ENCODE peak calls at places on chromosomes 4 and X, in nine cellular contexts. One of them, this sample, is unnamed.

GRCh38 chr4:8414377-8414776 is 26.1 kb downstream of the ACOX3 start:
- DNase-seq in pancreas: no peak
- DNase-seq in CD8-positive, alpha-beta T cell: no peak
- DNase-seq in psoas muscle: no peak
- DNase-seq in mammary epithelial cell: peak
- DNase-seq in lower lobe of right lung: no peak
- DNase-seq in Calu3: no peak
- DNase-seq in GM23338: no peak
- DNase-seq in HepG2: no peak
- DNase-seq in this sample: no peak

GRCh38 chr4:36348403-36348938 is 67.1 kb downstream of the DTHD1 start:
- DNase-seq in pancreas: no peak
- DNase-seq in CD8-positive, alpha-beta T cell: no peak
- DNase-seq in psoas muscle: no peak
- DNase-seq in mammary epithelial cell: no peak
- DNase-seq in lower lobe of right lung: no peak
- DNase-seq in Calu3: no peak
- DNase-seq in GM23338: no peak
- DNase-seq in HepG2: no peak
- DNase-seq in this sample: no peak

GRCh38 chrX:11611965-11612364 is 53.8 kb downstream of the ARHGAP6 start:
- DNase-seq in pancreas: no peak
- DNase-seq in CD8-positive, alpha-beta T cell: no peak
- DNase-seq in psoas muscle: no peak
- DNase-seq in mammary epithelial cell: no peak
- DNase-seq in lower lobe of right lung: no peak
- DNase-seq in Calu3: no peak
- DNase-seq in GM23338: no peak
- DNase-seq in HepG2: no peak
- DNase-seq in this sample: no peak

GRCh38 chr4:148263820-148264219 is 178.4 kb downstream of the NR3C2 start:
- DNase-seq in pancreas: no peak
- DNase-seq in CD8-positive, alpha-beta T cell: no peak
- DNase-seq in psoas muscle: no peak
- DNase-seq in mammary epithelial cell: no peak
- DNase-seq in lower lobe of right lung: no peak
- DNase-seq in Calu3: no peak
- DNase-seq in GM23338: no peak
- DNase-seq in HepG2: no peak
- DNase-seq in this sample: no peak

GRCh38 chr4:187167126-187167525 is 443.5 kb upstream of the FAT1 start:
- DNase-seq in pancreas: no peak
- DNase-seq in CD8-positive, alpha-beta T cell: no peak
- DNase-seq in psoas muscle: no peak
- DNase-seq in mammary epithelial cell: no peak
- DNase-seq in lower lobe of right lung: no peak
- DNase-seq in Calu3: no peak
- DNase-seq in GM23338: no peak
- DNase-seq in HepG2: no peak
- DNase-seq in this sample: no peak

GRCh38 chrX:38232287-38232686 is 11.6 kb upstream of the SRPX start:
- DNase-seq in pancreas: no peak
- DNase-seq in CD8-positive, alpha-beta T cell: no peak
- DNase-seq in psoas muscle: no peak
- DNase-seq in mammary epithelial cell: peak
- DNase-seq in lower lobe of right lung: no peak
- DNase-seq in Calu3: no peak
- DNase-seq in GM23338: no peak
- DNase-seq in HepG2: no peak
- DNase-seq in this sample: no peak

GRCh38 chr4:127997534-127998388 is 32.6 kb downstream of the ABHD18 start:
- DNase-seq in pancreas: no peak
- DNase-seq in CD8-positive, alpha-beta T cell: no peak
- DNase-seq in psoas muscle: no peak
- DNase-seq in mammary epithelial cell: peak
- DNase-seq in lower lobe of right lung: no peak
- DNase-seq in Calu3: no peak
- DNase-seq in GM23338: peak
- DNase-seq in HepG2: no peak
- DNase-seq in this sample: peak

GRCh38 chr4:88616275-88616996 is 24.2 kb downstream of the HERC3 start:
- DNase-seq in pancreas: no peak
- DNase-seq in CD8-positive, alpha-beta T cell: no peak
- DNase-seq in psoas muscle: peak
- DNase-seq in mammary epithelial cell: peak
- DNase-seq in lower lobe of right lung: no peak
- DNase-seq in Calu3: no peak
- DNase-seq in GM23338: no peak
- DNase-seq in HepG2: no peak
- DNase-seq in this sample: peak

GRCh38 chrX:125289920-125290319 is 29.8 kb upstream of the TEX13C start:
- DNase-seq in pancreas: no peak
- DNase-seq in CD8-positive, alpha-beta T cell: no peak
- DNase-seq in psoas muscle: no peak
- DNase-seq in mammary epithelial cell: no peak
- DNase-seq in lower lobe of right lung: no peak
- DNase-seq in Calu3: no peak
- DNase-seq in GM23338: no peak
- DNase-seq in HepG2: no peak
- DNase-seq in this sample: peak

GRCh38 chrX:125289209-125289608 is 30.5 kb upstream of the TEX13C start:
- DNase-seq in pancreas: no peak
- DNase-seq in CD8-positive, alpha-beta T cell: no peak
- DNase-seq in psoas muscle: no peak
- DNase-seq in mammary epithelial cell: no peak
- DNase-seq in lower lobe of right lung: no peak
- DNase-seq in Calu3: no peak
- DNase-seq in GM23338: no peak
- DNase-seq in HepG2: peak
- DNase-seq in this sample: peak

GRCh38 chrX:125291124-125291523 is 28.5 kb upstream of the TEX13C start:
- DNase-seq in pancreas: no peak
- DNase-seq in CD8-positive, alpha-beta T cell: no peak
- DNase-seq in psoas muscle: no peak
- DNase-seq in mammary epithelial cell: no peak
- DNase-seq in lower lobe of right lung: no peak
- DNase-seq in Calu3: no peak
- DNase-seq in GM23338: no peak
- DNase-seq in HepG2: no peak
- DNase-seq in this sample: no peak

GRCh38 chrX:125287282-125287681 is 32.4 kb upstream of the TEX13C start:
- DNase-seq in pancreas: no peak
- DNase-seq in CD8-positive, alpha-beta T cell: no peak
- DNase-seq in psoas muscle: no peak
- DNase-seq in mammary epithelial cell: no peak
- DNase-seq in lower lobe of right lung: no peak
- DNase-seq in Calu3: no peak
- DNase-seq in GM23338: no peak
- DNase-seq in HepG2: no peak
- DNase-seq in this sample: no peak

DNA sequence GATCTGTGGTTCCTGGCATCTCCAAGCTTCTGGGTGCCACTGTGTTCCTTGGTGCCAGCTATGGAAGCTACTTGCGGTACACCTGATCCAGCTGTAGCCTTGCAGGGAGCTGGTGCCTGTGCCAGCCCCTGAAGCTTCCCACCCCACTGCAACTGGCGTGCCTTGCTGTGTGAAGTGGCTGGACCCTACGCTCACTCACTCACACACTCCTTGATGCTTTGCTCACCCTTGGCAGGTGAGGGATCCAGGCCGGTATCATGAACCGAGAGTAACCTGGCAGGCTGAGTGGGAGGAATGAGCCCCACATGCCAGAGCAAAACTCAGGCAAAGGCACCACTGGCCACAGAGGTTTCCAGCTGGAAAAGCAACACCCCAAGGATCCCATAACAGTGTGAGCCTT is 31.3 kb upstream of the TEX13C start:
- DNase-seq in pancreas: no peak
- DNase-seq in CD8-positive, alpha-beta T cell: no peak
- DNase-seq in psoas muscle: no peak
- DNase-seq in mammary epithelial cell: no peak
- DNase-seq in lower lobe of right lung: no peak
- DNase-seq in Calu3: no peak
- DNase-seq in GM23338: no peak
- DNase-seq in HepG2: no peak
- DNase-seq in this sample: no peak
- TF ChIP-seq CTCF in pancreas: no peak
- TF ChIP-seq CTCF in CD8-positive, alpha-beta T cell: no peak
- TF ChIP-seq CTCF in psoas muscle: no peak
- TF ChIP-seq CTCF in mammary epithelial cell: no peak
- TF ChIP-seq CTCF in lower lobe of right lung: no peak
- TF ChIP-seq CTCF in Calu3: no peak
- TF ChIP-seq CTCF in GM23338: no peak
- TF ChIP-seq CTCF in HepG2: no peak
- TF ChIP-seq CTCF in this sample: no peak

GRCh38 chr4:174222266-174222872 is 61.1 kb downstream of the FBXO8 start:
- DNase-seq in pancreas: no peak
- DNase-seq in CD8-positive, alpha-beta T cell: no peak
- DNase-seq in psoas muscle: no peak
- DNase-seq in mammary epithelial cell: peak
- DNase-seq in lower lobe of right lung: no peak
- DNase-seq in Calu3: peak
- DNase-seq in GM23338: peak
- DNase-seq in HepG2: peak
- DNase-seq in this sample: peak
- TF ChIP-seq CTCF in pancreas: peak
- TF ChIP-seq CTCF in CD8-positive, alpha-beta T cell: peak
- TF ChIP-seq CTCF in psoas muscle: peak
- TF ChIP-seq CTCF in mammary epithelial cell: peak
- TF ChIP-seq CTCF in lower lobe of right lung: peak
- TF ChIP-seq CTCF in Calu3: peak
- TF ChIP-seq CTCF in GM23338: peak
- TF ChIP-seq CTCF in HepG2: peak
- TF ChIP-seq CTCF in this sample: peak

GRCh38 chr4:161317000-161317399 is 846.8 kb downstream of the FSTL5 start:
- DNase-seq in pancreas: no peak
- DNase-seq in CD8-positive, alpha-beta T cell: no peak
- DNase-seq in psoas muscle: no peak
- DNase-seq in mammary epithelial cell: no peak
- DNase-seq in lower lobe of right lung: no peak
- DNase-seq in Calu3: no peak
- DNase-seq in GM23338: no peak
- DNase-seq in HepG2: no peak
- DNase-seq in this sample: no peak

GRCh38 chr4:161320377-161320776 is 843.4 kb downstream of the FSTL5 start:
- DNase-seq in pancreas: no peak
- DNase-seq in CD8-positive, alpha-beta T cell: no peak
- DNase-seq in psoas muscle: no peak
- DNase-seq in mammary epithelial cell: peak
- DNase-seq in lower lobe of right lung: no peak
- DNase-seq in Calu3: peak
- DNase-seq in GM23338: peak
- DNase-seq in HepG2: peak
- DNase-seq in this sample: peak
- TF ChIP-seq CTCF in pancreas: no peak
- TF ChIP-seq CTCF in CD8-positive, alpha-beta T cell: no peak
- TF ChIP-seq CTCF in psoas muscle: no peak
- TF ChIP-seq CTCF in mammary epithelial cell: peak
- TF ChIP-seq CTCF in lower lobe of right lung: peak
- TF ChIP-seq CTCF in Calu3: peak
- TF ChIP-seq CTCF in GM23338: peak
- TF ChIP-seq CTCF in HepG2: peak
- TF ChIP-seq CTCF in this sample: peak

GRCh38 chrX:148942754-148943153 is 442.3 kb downstream of the AFF2 start:
- DNase-seq in pancreas: no peak
- DNase-seq in CD8-positive, alpha-beta T cell: no peak
- DNase-seq in psoas muscle: no peak
- DNase-seq in mammary epithelial cell: no peak
- DNase-seq in lower lobe of right lung: no peak
- DNase-seq in Calu3: no peak
- DNase-seq in GM23338: no peak
- DNase-seq in HepG2: no peak
- DNase-seq in this sample: no peak

GRCh38 chrX:148947399-148948025 is 447.1 kb downstream of the AFF2 start:
- DNase-seq in pancreas: no peak
- DNase-seq in CD8-positive, alpha-beta T cell: no peak
- DNase-seq in psoas muscle: no peak
- DNase-seq in mammary epithelial cell: peak
- DNase-seq in lower lobe of right lung: no peak
- DNase-seq in Calu3: no peak
- DNase-seq in GM23338: peak
- DNase-seq in HepG2: no peak
- DNase-seq in this sample: no peak
- TF ChIP-seq CTCF in pancreas: no peak
- TF ChIP-seq CTCF in CD8-positive, alpha-beta T cell: no peak
- TF ChIP-seq CTCF in psoas muscle: no peak
- TF ChIP-seq CTCF in mammary epithelial cell: no peak
- TF ChIP-seq CTCF in lower lobe of right lung: no peak
- TF ChIP-seq CTCF in Calu3: no peak
- TF ChIP-seq CTCF in GM23338: no peak
- TF ChIP-seq CTCF in HepG2: no peak
- TF ChIP-seq CTCF in this sample: no peak

GRCh38 chr4:83110222-83110945 is 4.1 kb downstream of the PLAC8 start:
- DNase-seq in pancreas: peak
- DNase-seq in CD8-positive, alpha-beta T cell: peak
- DNase-seq in psoas muscle: peak
- DNase-seq in mammary epithelial cell: peak
- DNase-seq in lower lobe of right lung: peak
- DNase-seq in Calu3: peak
- DNase-seq in GM23338: peak
- DNase-seq in HepG2: peak
- DNase-seq in this sample: peak
- TF ChIP-seq CTCF in pancreas: peak
- TF ChIP-seq CTCF in CD8-positive, alpha-beta T cell: peak
- TF ChIP-seq CTCF in psoas muscle: peak
- TF ChIP-seq CTCF in mammary epithelial cell: peak
- TF ChIP-seq CTCF in lower lobe of right lung: peak
- TF ChIP-seq CTCF in Calu3: no peak
- TF ChIP-seq CTCF in GM23338: peak
- TF ChIP-seq CTCF in HepG2: peak
- TF ChIP-seq CTCF in this sample: peak

GRCh38 chrX:96182366-96182765 is 502.3 kb upstream of the DIAPH2 start:
- DNase-seq in pancreas: no peak
- DNase-seq in CD8-positive, alpha-beta T cell: no peak
- DNase-seq in psoas muscle: no peak
- DNase-seq in mammary epithelial cell: peak
- DNase-seq in lower lobe of right lung: no peak
- DNase-seq in Calu3: peak
- DNase-seq in GM23338: peak
- DNase-seq in HepG2: peak
- DNase-seq in this sample: peak
- TF ChIP-seq CTCF in pancreas: peak
- TF ChIP-seq CTCF in CD8-positive, alpha-beta T cell: no peak
- TF ChIP-seq CTCF in psoas muscle: peak
- TF ChIP-seq CTCF in mammary epithelial cell: peak
- TF ChIP-seq CTCF in lower lobe of right lung: peak
- TF ChIP-seq CTCF in Calu3: no peak
- TF ChIP-seq CTCF in GM23338: peak
- TF ChIP-seq CTCF in HepG2: peak
- TF ChIP-seq CTCF in this sample: peak

DNA sequence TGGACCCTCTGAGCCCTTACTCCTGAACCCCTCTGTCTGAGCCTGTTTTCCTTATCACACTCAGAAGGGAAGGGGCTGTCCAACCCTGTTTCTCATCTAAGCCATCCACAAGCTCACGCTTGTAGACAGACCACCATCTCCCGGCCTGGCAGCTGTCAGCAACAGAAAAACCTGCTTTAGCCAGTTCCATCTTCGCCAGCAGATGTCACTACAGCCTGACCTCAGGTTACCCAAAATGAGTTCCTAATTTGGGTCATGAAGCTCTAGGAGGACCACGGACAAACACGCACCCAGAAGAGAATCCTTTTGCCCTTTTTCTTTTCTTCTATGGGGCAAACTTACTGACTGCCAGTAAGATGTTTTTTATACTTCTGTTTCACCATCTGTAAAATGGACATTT is 445.4 kb downstream of the BCOR start:
- DNase-seq in pancreas: no peak
- DNase-seq in CD8-positive, alpha-beta T cell: no peak
- DNase-seq in psoas muscle: no peak
- DNase-seq in mammary epithelial cell: no peak
- DNase-seq in lower lobe of right lung: no peak
- DNase-seq in Calu3: peak
- DNase-seq in GM23338: peak
- DNase-seq in HepG2: no peak
- DNase-seq in this sample: peak
- TF ChIP-seq CTCF in pancreas: peak
- TF ChIP-seq CTCF in CD8-positive, alpha-beta T cell: no peak
- TF ChIP-seq CTCF in psoas muscle: peak
- TF ChIP-seq CTCF in mammary epithelial cell: no peak
- TF ChIP-seq CTCF in lower lobe of right lung: peak
- TF ChIP-seq CTCF in Calu3: peak
- TF ChIP-seq CTCF in GM23338: peak
- TF ChIP-seq CTCF in HepG2: peak
- TF ChIP-seq CTCF in this sample: peak

This sample was measured in MCF 10A.